ENCODE peak calls at places on chromosomes 7 and 10, in six cellular contexts. H, T, N, Q, J and F are unnamed samples.

GRCh38 chr7:38682602-38683001 is 51.4 kb upstream of the AMPH start:
- DNase-seq in H (no peak), T (no peak), N (no peak), Q (no peak), J (no peak), F (no peak)

GRCh38 chr7:16564909-16565426 is 38.3 kb downstream of the LRRC72 start:
- DNase-seq in H (peak; percentile 55), T (peak; percentile 59), N (no peak), Q (no peak), J (peak; percentile 33), F (no peak)

GRCh38 chr10:99685232-99686041 is 26.1 kb downstream of the ENTPD7 start:
- DNase-seq in H (no peak), T (no peak), N (no peak), Q (no peak), J (no peak), F (no peak)

GRCh38 chr10:98251399-98251798 is 16.6 kb downstream of the LOXL4 start:
- DNase-seq in H (no peak), T (no peak), N (peak; percentile 21), Q (no peak), J (no peak), F (peak; percentile 68)

GRCh38 chr7:6438427-6438826 is 9.3 kb downstream of the DAGLB start:
- DNase-seq in H (no peak), T (no peak), N (no peak), Q (no peak), J (no peak), F (no peak)

GRCh38 chr10:77043364-77043763 is 594.2 kb downstream of the KCNMA1 start:
- DNase-seq in H (peak; percentile 44), T (no peak), N (no peak), Q (no peak), J (no peak), F (no peak)

GRCh38 chr10:4688620-4689019 is 137.4 kb upstream of the AKR1E2 start:
- DNase-seq in H (no peak), T (no peak), N (no peak), Q (no peak), J (no peak), F (no peak)

GRCh38 chr10:117684673-117685211 is 142.2 kb downstream of the EMX2 start:
- DNase-seq in H (no peak), T (no peak), N (peak; percentile 41), Q (no peak), J (no peak), F (peak; percentile 88)

GRCh38 chr7:28988818-28989595 is 30.9 kb upstream of the TRIL start:
- DNase-seq in H (peak; percentile 93), T (no peak), N (no peak), Q (no peak), J (peak; percentile 98), F (no peak)

GRCh38 chr10:114308470-114309110 is 69.5 kb downstream of the VWA2 start:
- DNase-seq in H (no peak), T (no peak), N (no peak), Q (no peak), J (no peak), F (no peak)

GRCh38 chr7:101856488-101857357 is 39.3 kb downstream of the CUX1 start:
- DNase-seq in H (peak; percentile 88), T (peak; percentile 99), N (peak; percentile 96), Q (peak; percentile 59), J (peak; percentile 50), F (no peak)

GRCh38 chr10:30502266-30503058 is 68.5 kb downstream of the MAP3K8 start:
- DNase-seq in H (peak; percentile 15), T (no peak), N (no peak), Q (no peak), J (peak; percentile 30), F (no peak)

GRCh38 chr10:22600516-22600915 is 113.9 kb downstream of the PIP4K2A start:
- DNase-seq in H (no peak), T (no peak), N (no peak), Q (no peak), J (no peak), F (no peak)

GRCh38 chr10:122154733-122155366 is 116.2 kb upstream of the BTBD16 start:
- DNase-seq in H (peak; percentile 83), T (no peak), N (no peak), Q (peak; percentile 15), J (peak; percentile 76), F (no peak)

GRCh38 chr7:107746006-107746405 is 2.1 kb downstream of the CBLL1 start:
- DNase-seq in H (peak; percentile 61), T (no peak), N (no peak), Q (no peak), J (no peak), F (no peak)

GRCh38 chr7:8581842-8582241 is 148.4 kb downstream of the NXPH1 start:
- DNase-seq in H (no peak), T (no peak), N (no peak), Q (no peak), J (no peak), F (no peak)

GRCh38 chr7:113635492-113635891 is 283.3 kb downstream of the PPP1R3A start:
- DNase-seq in H (no peak), T (no peak), N (no peak), Q (no peak), J (no peak), F (no peak)

GRCh38 chr10:80273523-80274170 is 15.8 kb downstream of the MAT1A start:
- DNase-seq in H (no peak), T (no peak), N (no peak), Q (no peak), J (no peak), F (peak; percentile 57)

GRCh38 chr10:47403401-47404318 is 19.6 kb upstream of the ZNF488 start:
- DNase-seq in H (peak; percentile 18), T (no peak), N (peak; percentile 26), Q (no peak), J (no peak), F (peak; percentile 73)

GRCh38 chr7:106770191-106770590 is 94.9 kb upstream of the PIK3CG start:
- DNase-seq in H (peak; percentile 96), T (no peak), N (no peak), Q (no peak), J (peak; percentile 97), F (no peak)

GRCh38 chr10:110803830-110804338 is 67.8 kb upstream of the PDCD4 start:
- DNase-seq in H (peak; percentile 24), T (peak; percentile 49), N (no peak), Q (peak; percentile 50), J (peak; percentile 47), F (no peak)

GRCh38 chr7:2087744-2088143 is 145.0 kb downstream of the MAD1L1 start:
- DNase-seq in H (no peak), T (no peak), N (no peak), Q (no peak), J (no peak), F (no peak)

GRCh38 chr10:43201545-43202131 is 63.4 kb downstream of the CSGALNACT2 start:
- DNase-seq in H (no peak), T (no peak), N (peak; percentile 28), Q (peak; percentile 2), J (no peak), F (no peak)

GRCh38 chr10:71052261-71052660 is 160.1 kb upstream of the UNC5B start:
- DNase-seq in H (no peak), T (no peak), N (no peak), Q (no peak), J (no peak), F (no peak)

GRCh38 chr10:95303535-95303934 is 12.7 kb upstream of the PDLIM1 start:
- DNase-seq in H (peak; percentile 58), T (no peak), N (no peak), Q (no peak), J (peak; percentile 49), F (no peak)

DNA sequence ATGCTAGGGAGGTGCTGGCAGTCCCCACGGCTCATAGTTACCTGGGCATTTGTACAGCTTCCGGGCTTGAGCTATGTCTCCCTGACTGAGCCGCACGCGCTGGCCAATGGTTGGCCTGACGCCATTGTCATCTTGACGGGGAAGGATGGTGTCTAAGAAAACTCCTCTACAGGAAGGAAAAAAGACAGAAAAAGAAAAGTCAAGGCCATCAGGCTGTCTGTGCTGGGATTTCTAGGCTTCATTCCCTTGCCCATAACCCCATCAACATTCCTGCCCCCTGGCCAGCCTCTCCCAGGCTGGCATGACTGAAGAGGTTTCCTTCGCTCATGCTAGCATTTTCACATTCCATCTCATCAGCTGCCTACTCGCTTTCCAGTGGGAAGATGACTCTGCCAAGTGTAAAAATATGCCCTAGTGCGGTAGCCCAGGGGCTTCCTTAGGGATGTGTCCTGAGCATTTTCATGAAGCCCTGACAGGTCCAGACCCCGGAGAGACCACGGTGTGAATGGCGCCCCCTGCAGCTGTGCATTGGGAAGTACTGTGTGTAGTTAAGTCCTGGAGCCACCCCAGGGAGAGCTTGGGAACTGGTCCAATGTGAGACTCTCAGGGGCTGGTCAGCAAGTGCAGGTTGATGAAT is 54.5 kb upstream of the OPALIN start:
- DNase-seq in H (no peak), T (no peak), N (peak; percentile 22), Q (peak; percentile 24), J (no peak), F (peak; percentile 83)
- TF ChIP-seq CTCF in H (no peak), T (no peak), N (no peak), Q (peak; percentile 49), J (no peak), F (no peak)

DNA sequence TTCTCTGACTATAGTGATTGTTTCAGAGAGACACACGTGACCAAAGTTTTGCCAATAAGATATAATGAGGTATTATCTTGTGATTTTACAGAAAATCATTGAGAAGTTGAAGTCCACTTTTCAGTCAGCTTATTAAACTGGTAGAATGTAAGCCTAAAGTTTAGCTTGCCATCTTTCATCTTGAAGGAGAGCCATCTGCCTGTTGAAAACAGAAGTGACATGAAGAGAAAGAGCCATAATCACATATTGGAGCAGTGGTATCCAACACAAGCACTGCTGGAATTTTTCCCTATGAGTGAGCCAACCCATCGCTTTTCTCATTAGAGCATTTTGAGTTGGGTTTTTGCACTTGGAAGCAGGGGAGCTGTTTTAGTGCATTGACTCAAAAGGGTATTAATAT is 117.6 kb upstream of the FERD3L start:
- DNase-seq in H (no peak), T (no peak), N (no peak), Q (no peak), J (no peak), F (no peak)
- TF ChIP-seq CTCF in H (no peak), T (no peak), N (no peak), Q (no peak), J (no peak), F (no peak)

DNA sequence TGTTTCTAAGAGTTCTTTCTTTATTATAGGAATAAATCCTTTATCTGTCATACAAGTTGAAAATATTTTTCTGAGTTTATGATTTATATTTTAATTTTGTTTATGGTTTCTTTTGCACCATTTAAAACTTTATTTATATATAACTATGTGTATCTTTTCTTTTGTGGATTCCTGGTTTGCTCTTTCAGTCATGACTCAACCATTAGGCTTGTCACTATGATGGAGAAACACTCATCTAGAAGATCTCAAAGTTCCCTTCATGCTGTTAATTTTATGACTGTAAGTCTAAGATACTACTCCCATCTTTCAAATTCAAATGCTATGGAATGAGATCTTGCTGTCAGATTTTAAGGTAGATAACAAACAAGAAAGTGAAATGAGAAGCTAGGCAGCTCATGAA is 199.5 kb downstream of the INHBA start:
- DNase-seq in H (peak; percentile 69), T (no peak), N (no peak), Q (no peak), J (peak; percentile 40), F (no peak)
- TF ChIP-seq CTCF in H (no peak), T (no peak), N (no peak), Q (no peak), J (no peak), F (no peak)

DNA sequence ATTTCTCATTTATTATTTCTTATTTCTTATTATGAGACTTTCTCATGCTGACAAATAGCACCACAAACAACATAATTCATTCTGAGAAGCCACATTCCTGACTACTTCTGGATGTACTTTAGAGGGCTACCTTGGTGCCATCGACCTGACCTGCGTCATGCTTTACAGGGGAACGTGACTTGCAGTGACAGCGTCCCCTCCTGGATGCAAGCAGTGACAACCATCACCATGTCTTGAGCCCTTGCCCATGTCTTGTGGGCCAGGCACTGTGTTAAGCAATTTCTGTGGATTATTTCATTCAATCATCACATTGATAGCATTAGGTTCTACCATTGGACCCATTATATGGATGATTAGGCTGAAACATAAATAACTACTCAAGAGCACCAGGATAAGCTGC is 137.0 kb downstream of the ANK3 start:
- DNase-seq in H (no peak), T (no peak), N (no peak), Q (no peak), J (no peak), F (no peak)
- TF ChIP-seq CTCF in H (no peak), T (no peak), N (no peak), Q (no peak), J (no peak), F (no peak)